ENCODE peak calls at places on chromosomes 12 and 14, in four cellular contexts. Z is activated CD4-positive, alpha-beta T cell treated with anti-CD3 and anti-CD28 coated beads, Interleukin-2, amount 50 U/mL, for 4 hours; B is GM23338; G is M059J. L is an unnamed sample.

GRCh38 chr12:120791669-120792176 is 66.1 kb downstream of the ACADS start:
- DNase-seq in Z (no peak), B (no peak), G (no peak), L (no peak)

GRCh38 chr14:24948261-24948847 is 101.6 kb downstream of the STXBP6 start:
- DNase-seq in Z (no peak), B (peak), G (no peak), L (no peak)

GRCh38 chr12:31585271-31585670 is 5.7 kb downstream of the DENND5B start:
- DNase-seq in Z (no peak), B (no peak), G (peak), L (no peak)

GRCh38 chr12:6089041-6089823 is 35.2 kb downstream of the VWF start:
- DNase-seq in Z (no peak), B (peak), G (peak), L (no peak)

GRCh38 chr12:76085159-76085868 is 829 bp upstream of the NAP1L1 start:
- DNase-seq in Z (peak), B (no peak), G (peak), L (no peak)

GRCh38 chr12:19177754-19178153 is 48.2 kb downstream of the PLEKHA5 start:
- DNase-seq in Z (no peak), B (no peak), G (no peak), L (no peak)

GRCh38 chr14:50501642-50502041 is 30.7 kb downstream of the MAP4K5 start:
- DNase-seq in Z (no peak), B (no peak), G (peak), L (no peak)

GRCh38 chr12:20492251-20492728 is 124.0 kb downstream of the PDE3A start:
- DNase-seq in Z (no peak), B (peak), G (peak), L (no peak)

GRCh38 chr14:22838631-22839041 is 2.3 kb downstream of the MMP14 start:
- DNase-seq in Z (no peak), B (no peak), G (peak), L (no peak)

GRCh38 chr14:22296722-22297121 is 292.3 kb downstream of the DAD1 start:
- DNase-seq in Z (no peak), B (peak), G (peak), L (no peak)

GRCh38 chr12:132226604-132227003 is 82.3 kb downstream of the NOC4L start:
- DNase-seq in Z (no peak), B (no peak), G (no peak), L (no peak)

GRCh38 chr14:41739203-41739602 is 132.5 kb downstream of the LRFN5 start:
- DNase-seq in Z (no peak), B (no peak), G (no peak), L (no peak)

GRCh38 chr12:92899388-92900001 is 29.6 kb downstream of the EEA1 start:
- DNase-seq in Z (no peak), B (peak), G (peak), L (peak)

GRCh38 chr12:128259556-128260070 is 7.4 kb upstream of the TMEM132C start:
- DNase-seq in Z (no peak), B (peak), G (no peak), L (no peak)

GRCh38 chr12:2586159-2587035 is 208.4 kb upstream of the FKBP4 start:
- DNase-seq in Z (no peak), B (peak), G (no peak), L (no peak)

GRCh38 chr12:94596596-94596995 is 53.8 kb downstream of the TMCC3 start:
- DNase-seq in Z (no peak), B (no peak), G (peak), L (no peak)

GRCh38 chr14:59918824-59919581 is 941 bp upstream of the LRRC9 start:
- DNase-seq in Z (no peak), B (peak), G (peak), L (no peak)

GRCh38 chr12:1630827-1631591 is 2.0 kb downstream of the WNT5B start:
- DNase-seq in Z (no peak), B (peak), G (no peak), L (no peak)